ENCODE peak calls at places on chromosomes 16 and 17, in nine cellular contexts. F is prostate gland, D is tibial nerve, A is sigmoid colon, S is psoas muscle, H is testis, J is fibroblast of lung, L is endodermal cell, P is pancreas. Z is an unnamed sample.

GRCh38 chr17:28810437-28810836 is 32.2 kb downstream of the FAM222B start:
- DNase-seq in F (no peak), L (no peak), A (no peak), D (no peak), H (no peak), P (no peak), S (no peak), J (no peak), Z (no peak)

GRCh38 chr17:8499171-8499570 is 63.5 kb downstream of the NDEL1 start:
- DNase-seq in H (no peak), L (no peak), J (no peak), D (no peak), A (no peak), F (no peak), S (no peak), P (no peak), Z (no peak)

GRCh38 chr17:42676424-42677011 is at the start of gene PLEKHH3:
- DNase-seq in F (no peak), A (no peak), P (no peak), J (no peak), L (no peak), D (no peak), S (no peak), H (no peak), Z (no peak)

GRCh38 chr17:61443475-61443882 is 8.7 kb upstream of the TBX4 start:
- DNase-seq in L (peak), S (no peak), A (no peak), F (no peak), H (peak), P (no peak), J (no peak), D (no peak), Z (no peak)

GRCh38 chr16:54459509-54460235 is 173.1 kb upstream of the IRX3 start:
- DNase-seq in A (no peak), H (no peak), S (no peak), F (no peak), J (peak), P (no peak), L (no peak), D (no peak), Z (no peak)

GRCh38 chr17:79811036-79811887 is 14.4 kb upstream of the CBX8 start:
- DNase-seq in F (no peak), H (no peak), P (peak), S (no peak), D (no peak), A (peak), J (no peak), L (peak), Z (no peak)

GRCh38 chr16:9966569-9967157 is 215.6 kb downstream of the GRIN2A start:
- DNase-seq in S (no peak), D (no peak), F (no peak), L (no peak), J (no peak), H (no peak), A (no peak), P (no peak), Z (no peak)

GRCh38 chr17:77323413-77324171 is 182.8 kb downstream of the SEC14L1 start:
- DNase-seq in F (no peak), P (peak), D (peak), J (peak), A (peak), H (no peak), L (peak), S (peak), Z (peak)

GRCh38 chr17:35731932-35732805 is 730 bp downstream of the RASL10B start:
- DNase-seq in H (no peak), D (no peak), F (no peak), J (no peak), A (no peak), L (peak), S (no peak), P (no peak), Z (no peak)

GRCh38 chr17:77312786-77313599 is 172.2 kb downstream of the SEC14L1 start:
- DNase-seq in A (peak), P (peak), S (no peak), F (no peak), H (peak), D (peak), J (peak), L (no peak), Z (peak)

GRCh38 chr16:9791566-9791965 is 390.7 kb downstream of the GRIN2A start:
- DNase-seq in D (no peak), H (no peak), L (no peak), S (no peak), A (no peak), F (no peak), J (no peak), P (no peak), Z (no peak)

GRCh38 chr16:35506018-35506897 is 2046.8 kb downstream of the TP53TG3F start:
- DNase-seq in L (no peak), S (no peak), D (no peak), H (peak), F (no peak), P (peak), A (no peak), J (no peak), Z (no peak)

GRCh38 chr16:50858877-50859627 is 117.2 kb downstream of the CYLD start:
- DNase-seq in J (no peak), S (no peak), P (no peak), H (no peak), A (no peak), L (no peak), F (no peak), D (no peak), Z (no peak)

GRCh38 chr17:63448655-63449054 is 2.5 kb upstream of the CYB561 start:
- DNase-seq in S (no peak), P (no peak), J (no peak), A (no peak), L (no peak), H (no peak), F (no peak), D (no peak), Z (no peak)

GRCh38 chr17:81332118-81332834 is 37.2 kb upstream of the SLC38A10 start:
- DNase-seq in H (no peak), F (no peak), D (no peak), L (no peak), P (no peak), J (no peak), A (no peak), S (no peak), Z (no peak)

GRCh38 chr17:60514500-60514899 is 11.5 kb downstream of the APPBP2 start:
- DNase-seq in J (no peak), A (no peak), S (no peak), H (no peak), F (no peak), L (peak), D (no peak), P (no peak), Z (no peak)

GRCh38 chr17:82910770-82911169 is 70.9 kb upstream of the ZNF750 start:
- DNase-seq in L (no peak), D (no peak), A (no peak), J (no peak), H (no peak), S (no peak), F (no peak), P (peak), Z (no peak)

GRCh38 chr17:2064980-2065785 is 10.3 kb downstream of the HIC1 start:
- DNase-seq in P (no peak), A (no peak), L (peak), J (no peak), H (no peak), S (peak), D (no peak), F (no peak), Z (peak)
- H3K27ac ChIP-seq in P (no peak), A (peak), L (no peak), J (peak), H (peak), S (peak), D (peak), F (peak), Z (no peak)

DNA sequence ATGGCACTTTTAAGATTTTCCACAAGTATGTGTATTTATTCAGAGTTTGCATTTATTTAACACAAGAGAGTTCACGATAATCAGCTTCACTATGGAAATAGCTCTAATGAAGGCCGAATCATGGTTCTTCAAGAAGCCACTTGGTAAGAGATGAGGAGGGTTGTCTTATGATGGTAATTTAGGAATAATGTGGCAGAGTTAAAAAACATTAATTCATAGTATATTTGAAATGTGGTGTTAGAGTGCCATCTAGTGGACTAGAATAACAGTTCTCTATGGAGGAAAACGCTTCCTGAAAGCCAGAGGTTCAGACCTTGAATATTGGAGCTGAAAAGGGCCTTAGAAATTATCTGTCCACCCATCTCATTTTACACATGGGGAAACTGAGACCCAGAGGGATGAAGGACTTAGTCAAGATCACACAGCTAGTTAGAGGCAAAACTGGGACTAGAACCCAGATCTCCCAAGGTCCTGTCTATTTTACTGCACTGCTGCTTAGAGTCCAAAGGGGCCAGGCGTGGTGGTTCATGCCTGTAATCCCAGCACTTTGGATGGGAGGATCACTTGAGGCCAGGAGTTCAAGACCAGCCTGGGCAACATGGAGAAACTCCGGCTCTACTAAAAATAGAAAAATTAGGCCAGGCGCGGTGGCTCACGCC is 33.8 kb upstream of the KPNB1 start:
- DNase-seq in S (no peak), L (no peak), H (no peak), J (peak), A (no peak), F (no peak), P (no peak), D (no peak), Z (no peak)
- TF ChIP-seq CTCF in S (peak), L (peak), H (peak), J (peak), A (peak), F (peak), P (peak), D (peak), Z (peak)

GRCh38 chr17:57871863-57872262 is 22.0 kb upstream of the MRPS23 start:
- DNase-seq in D (no peak), H (no peak), F (no peak), S (no peak), L (no peak), P (no peak), A (no peak), J (no peak), Z (no peak)

GRCh38 chr17:57871155-57871554 is 21.3 kb upstream of the MRPS23 start:
- DNase-seq in A (no peak), P (no peak), J (no peak), L (no peak), F (no peak), S (no peak), D (no peak), H (no peak), Z (no peak)

GRCh38 chr17:57873261-57874057 is 23.6 kb upstream of the MRPS23 start:
- DNase-seq in H (no peak), J (no peak), P (peak), S (no peak), L (peak), D (no peak), A (no peak), F (no peak), Z (no peak)

GRCh38 chr17:57874058-57874419 is 24.2 kb upstream of the MRPS23 start:
- DNase-seq in J (no peak), H (no peak), P (no peak), F (no peak), L (no peak), D (no peak), S (no peak), A (no peak), Z (no peak)

DNA sequence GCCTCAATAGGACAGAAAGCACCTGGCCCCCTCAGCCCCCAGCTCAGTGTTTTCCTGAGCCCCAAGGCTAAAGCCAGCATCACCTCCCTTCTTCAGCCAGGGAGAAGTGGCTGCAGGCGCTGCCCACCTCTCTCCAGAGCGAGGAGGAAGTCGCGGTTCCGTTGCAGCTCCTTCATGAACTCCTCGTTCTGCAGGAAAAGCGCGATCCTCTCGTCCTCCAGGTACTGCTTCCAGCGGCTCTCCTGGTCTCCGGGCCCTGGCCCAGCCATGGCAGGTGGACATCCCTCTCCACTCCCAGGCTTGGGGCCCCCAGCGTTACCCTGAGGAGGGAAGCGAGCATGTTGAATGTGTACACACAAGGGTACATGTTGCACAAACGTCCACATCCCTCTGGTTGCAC is 22.7 kb upstream of the MRPS23 start:
- DNase-seq in J (no peak), A (no peak), D (no peak), P (no peak), H (no peak), S (no peak), F (no peak), L (no peak), Z (no peak)
- H3K27ac ChIP-seq in J (no peak), A (peak), D (no peak), P (no peak), H (no peak), S (peak), F (no peak), L (no peak), Z (no peak)

DNA sequence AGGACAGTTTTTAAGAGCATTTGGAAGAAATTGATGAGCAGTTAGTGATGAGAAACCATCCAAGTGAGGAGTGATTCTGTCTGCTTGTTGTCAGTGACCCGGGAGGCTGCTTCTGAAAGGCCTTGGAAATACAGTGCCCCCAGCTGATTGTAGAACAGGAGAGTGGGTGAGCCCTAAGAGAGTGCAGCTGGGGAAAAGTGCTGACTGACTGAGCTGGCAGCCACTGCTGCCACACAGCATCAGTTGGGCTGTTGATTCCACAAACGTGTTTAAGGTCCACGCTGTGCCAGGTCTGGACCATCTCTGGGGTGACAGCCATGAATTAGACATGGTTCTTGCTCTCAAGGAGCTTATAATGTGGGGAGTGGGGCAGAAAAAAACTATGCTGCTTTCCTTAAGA is 18.9 kb downstream of the NUP93 start:
- DNase-seq in D (no peak), J (no peak), F (no peak), A (no peak), S (no peak), H (peak), L (no peak), P (no peak), Z (no peak)
- TF ChIP-seq CTCF in D (no peak), J (no peak), F (no peak), A (no peak), S (no peak), H (no peak), L (no peak), P (no peak), Z (no peak)

GRCh38 chr17:19265755-19266154 is 28.6 kb downstream of the EPN2 start:
- DNase-seq in J (no peak), H (no peak), D (no peak), A (no peak), P (no peak), F (no peak), S (no peak), L (no peak), Z (no peak)
- H3K27ac ChIP-seq in J (no peak), H (no peak), D (peak), A (no peak), P (no peak), F (no peak), S (peak), L (no peak), Z (no peak)

DNA sequence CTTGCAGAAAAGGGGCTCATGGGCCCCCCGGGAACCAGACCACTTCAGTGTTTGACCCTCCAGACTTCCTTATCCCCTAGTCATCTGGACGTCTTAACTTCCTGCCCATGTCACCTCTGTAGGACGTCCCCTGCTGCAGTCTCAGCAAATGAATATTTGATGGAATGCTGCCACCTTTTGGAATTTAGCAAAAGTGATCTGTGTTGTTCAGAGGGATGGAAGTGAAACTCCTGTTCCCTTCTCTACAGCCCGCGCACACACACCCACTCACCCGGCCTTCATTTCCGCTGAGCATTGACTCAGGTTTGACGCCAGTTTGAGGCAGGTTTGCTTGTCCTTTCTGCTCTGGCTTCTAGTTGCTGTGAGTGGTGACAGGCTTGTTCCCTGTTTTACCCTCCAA is 507.2 kb upstream of the EEF2KMT start:
- DNase-seq in J (no peak), P (no peak), S (no peak), H (no peak), D (no peak), A (no peak), F (no peak), L (peak), Z (no peak)
- TF ChIP-seq CTCF in J (no peak), P (no peak), S (no peak), H (no peak), D (no peak), A (no peak), F (no peak), L (peak), Z (no peak)

GRCh38 chr17:39659286-39660010 is 5.7 kb upstream of the TCAP start:
- DNase-seq in P (no peak), F (no peak), L (no peak), D (no peak), J (no peak), H (no peak), S (no peak), A (no peak), Z (no peak)
- H3K27ac ChIP-seq in P (no peak), F (peak), L (no peak), D (peak), J (no peak), H (no peak), S (peak), A (peak), Z (peak)

DNA sequence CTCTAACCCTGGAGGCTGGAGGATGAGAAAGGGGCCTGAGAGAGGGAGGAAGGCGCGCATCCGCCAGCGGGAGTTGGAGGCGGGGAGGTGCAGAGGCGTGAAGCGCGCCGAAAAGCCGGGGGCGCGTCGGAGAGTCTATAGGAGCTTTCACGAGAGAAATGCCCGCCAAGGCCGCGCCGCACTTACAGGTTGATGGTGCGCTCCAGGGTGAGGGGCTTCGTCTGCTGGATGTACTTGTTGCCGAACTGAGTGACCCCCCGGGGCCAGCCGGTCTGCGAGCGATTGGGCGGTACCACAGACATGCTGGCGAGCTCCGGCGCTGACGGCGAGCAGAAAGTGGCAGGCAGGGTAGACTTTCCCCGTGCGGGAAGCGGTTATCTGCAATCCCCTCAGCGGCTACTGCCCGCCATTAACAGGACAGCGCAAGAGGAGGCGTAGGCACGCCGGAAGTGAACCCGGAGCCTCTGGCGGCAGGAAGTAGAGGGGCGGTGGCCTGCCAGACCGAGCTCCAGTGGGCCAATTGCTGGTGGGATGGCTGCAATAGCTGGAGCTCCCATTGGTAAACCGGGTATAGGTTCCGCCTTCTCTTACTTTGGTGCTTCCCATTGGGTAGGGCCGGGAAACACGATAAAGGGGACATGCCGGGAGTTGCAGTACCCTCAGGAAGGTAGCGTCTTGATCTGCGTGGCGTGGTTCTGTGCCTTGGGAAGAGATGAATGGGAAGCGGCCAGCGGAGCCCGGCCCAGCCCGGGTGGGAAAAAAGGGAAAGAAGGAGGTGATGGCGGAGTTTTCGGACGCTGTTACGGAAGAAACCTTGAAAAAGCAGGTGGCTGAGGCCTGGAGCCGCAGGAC is at the start of the genes NUDT21 and OGFOD1:
- DNase-seq in A (peak), P (peak), F (peak), H (peak), D (peak), S (peak), J (peak), L (peak), Z (peak)
- TF ChIP-seq CTCF in A (no peak), P (no peak), F (no peak), H (no peak), D (no peak), S (no peak), J (no peak), L (no peak), Z (peak)

DNA sequence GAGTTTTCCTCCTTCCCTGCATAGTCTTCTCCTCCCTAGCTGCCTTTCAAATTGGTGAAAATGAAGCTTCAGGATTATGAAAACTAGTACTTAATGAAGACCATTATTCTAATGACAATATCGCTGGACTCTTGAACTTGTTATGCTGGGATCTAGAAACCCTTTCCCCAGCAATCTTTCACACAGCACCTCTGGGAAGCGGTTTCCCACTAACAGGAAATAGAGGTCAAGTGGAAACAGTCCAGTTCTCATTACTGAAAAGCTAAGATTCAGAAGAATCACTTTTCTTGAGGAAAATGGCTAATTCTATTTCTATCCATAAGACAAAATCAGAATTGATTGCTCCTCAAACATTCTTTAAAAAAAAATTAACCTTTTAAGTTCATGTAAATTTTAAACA is 2.0 kb upstream of the VEZF1 start:
- DNase-seq in P (no peak), F (no peak), S (no peak), A (no peak), L (no peak), H (no peak), D (no peak), J (no peak), Z (no peak)
- H3K27ac ChIP-seq in P (no peak), F (no peak), S (peak), A (peak), L (no peak), H (no peak), D (peak), J (no peak), Z (peak)